ENCODE peak calls at places on chromosomes 4 and X, in six cellular contexts. E is mesenchymal stem cell, A is GM23248, C is fibroblast of lung, F is IMR-90, O is PC-3. W is an unnamed sample.

GRCh38 chr4:185265942-185266341 is 56.5 kb downstream of the SNX25 start:
- DNase-seq in E (peak; percentile 74), A (peak; percentile 36), C (peak; percentile 82), F (peak; percentile 82), O (peak; percentile 20), W (peak; percentile 15)

GRCh38 chr4:123744664-123745290 is 348.2 kb downstream of the SPRY1 start:
- DNase-seq in E (no peak), A (no peak), C (peak; percentile 53), F (peak; percentile 7), O (no peak), W (no peak)

GRCh38 chr4:177802149-177802548 is 359.9 kb upstream of the AGA start:
- DNase-seq in E (no peak), A (no peak), C (no peak), F (no peak), O (no peak), W (no peak)

GRCh38 chr4:109410776-109411175 is 22.8 kb upstream of the SEC24B start:
- DNase-seq in E (no peak), A (peak; percentile 40), C (peak; percentile 81), F (peak; percentile 53), O (peak; percentile 17), W (no peak)

GRCh38 chr4:4857809-4858508 is 1.5 kb upstream of the MSX1 start:
- DNase-seq in E (no peak), A (no peak), C (no peak), F (no peak), O (no peak), W (no peak)

GRCh38 chrX:100928660-100929613 is at the start of gene XKRX:
- DNase-seq in E (no peak), A (peak; percentile 53), C (peak; percentile 18), F (no peak), O (peak; percentile 40), W (peak; percentile 7)

GRCh38 chr4:4642201-4643025 is 100.6 kb upstream of the STX18 start:
- DNase-seq in E (no peak), A (no peak), C (no peak), F (no peak), O (no peak), W (no peak)

GRCh38 chr4:4640692-4641091 is 98.8 kb upstream of the STX18 start:
- DNase-seq in E (peak; percentile 24), A (no peak), C (no peak), F (no peak), O (no peak), W (peak; percentile 7)

GRCh38 chrX:34655496-34656258 is 1.4 kb downstream of the TMEM47 start:
- DNase-seq in E (peak; percentile 34), A (peak; percentile 39), C (peak; percentile 62), F (no peak), O (no peak), W (no peak)

GRCh38 chrX:50638123-50638522 is 167.5 kb upstream of the DGKK start:
- DNase-seq in E (no peak), A (no peak), C (peak; percentile 20), F (no peak), O (no peak), W (peak; percentile 37)

GRCh38 chr4:186948361-186949291 is 225.0 kb upstream of the FAT1 start:
- DNase-seq in E (peak; percentile 85), A (peak; percentile 29), C (peak; percentile 75), F (peak; percentile 83), O (peak; percentile 25), W (peak; percentile 81)

GRCh38 chrX:5998901-5999300 is 229.8 kb downstream of the NLGN4X start:
- DNase-seq in E (no peak), A (no peak), C (no peak), F (no peak), O (no peak), W (no peak)

GRCh38 chrX:97522307-97522706 is 638.6 kb downstream of the RPA4 start:
- DNase-seq in E (no peak), A (no peak), C (no peak), F (no peak), O (no peak), W (no peak)

GRCh38 chr4:80097395-80098177 is 24.6 kb upstream of the ANTXR2 start:
- DNase-seq in E (peak; percentile 57), A (peak; percentile 90), C (peak; percentile 94), F (peak; percentile 83), O (peak; percentile 88), W (no peak)

GRCh38 chr4:100841911-100842310 is 324.1 kb upstream of the EMCN start:
- DNase-seq in E (peak; percentile 63), A (peak; percentile 54), C (peak; percentile 52), F (no peak), O (no peak), W (no peak)

GRCh38 chr4:152735302-152735917 is 44.1 kb downstream of the TIGD4 start:
- DNase-seq in E (peak; percentile 19), A (peak; percentile 56), C (peak; percentile 14), F (peak; percentile 11), O (peak; percentile 61), W (peak; percentile 59)

GRCh38 chr4:1788254-1788973 is 4.7 kb upstream of the FGFR3 start:
- DNase-seq in E (no peak), A (peak; percentile 12), C (no peak), F (no peak), O (no peak), W (no peak)

GRCh38 chr4:147117400-147117799 is 171.7 kb upstream of the TTC29 start:
- DNase-seq in E (peak; percentile 17), A (no peak), C (peak; percentile 30), F (no peak), O (no peak), W (no peak)

GRCh38 chr4:5429747-5430146 is 278.6 kb downstream of the EVC2 start:
- DNase-seq in E (no peak), A (no peak), C (no peak), F (no peak), O (no peak), W (no peak)

GRCh38 chrX:129323115-129323514 is 200.2 kb downstream of the SMARCA1 start:
- DNase-seq in E (peak; percentile 6), A (peak; percentile 2), C (peak; percentile 52), F (peak; percentile 3), O (no peak), W (no peak)

GRCh38 chr4:128590773-128591172 is 218.7 kb upstream of the JADE1 start:
- DNase-seq in E (no peak), A (no peak), C (peak; percentile 59), F (peak; percentile 37), O (no peak), W (no peak)

GRCh38 chr4:8858188-8858924 is 13.3 kb downstream of the HMX1 start:
- DNase-seq in E (no peak), A (no peak), C (no peak), F (no peak), O (no peak), W (no peak)

GRCh38 chr4:25443851-25444250 is 66.8 kb downstream of the ANAPC4 start:
- DNase-seq in E (no peak), A (no peak), C (no peak), F (no peak), O (no peak), W (no peak)

GRCh38 chr4:175674219-175674618 is 137.8 kb downstream of the GPM6A start:
- DNase-seq in E (no peak), A (no peak), C (no peak), F (no peak), O (no peak), W (no peak)
- H3K4me3 ChIP-seq in E (no peak overlapping the region), A (no peak overlapping the region), C (no peak overlapping the region), F (no peak overlapping the region), O (no peak overlapping the region), W (no peak overlapping the region)

DNA sequence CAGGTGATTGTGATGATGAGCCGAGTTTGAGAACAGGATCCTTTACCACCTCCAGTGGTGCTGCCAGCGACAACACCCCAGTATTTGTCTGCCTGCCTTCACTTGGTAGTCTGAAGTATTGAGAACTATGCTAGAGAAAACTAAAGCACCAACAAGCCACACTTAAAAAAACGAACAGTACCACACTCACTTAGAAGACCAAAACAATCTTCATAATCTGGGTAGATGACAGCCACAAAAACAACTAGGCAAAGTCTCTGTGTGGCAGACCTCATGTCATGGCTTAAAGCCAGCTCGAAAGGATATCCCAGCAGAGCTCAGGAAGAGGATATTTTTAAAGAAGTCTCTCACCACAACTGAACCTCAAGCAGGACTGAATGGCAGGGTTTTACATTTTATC is 236.0 kb downstream of the GPC3 start:
- DNase-seq in E (no peak), A (no peak), C (no peak), F (no peak), O (no peak), W (no peak)
- H3K9ac ChIP-seq in E (no peak overlapping the region), A (no peak overlapping the region), C (no peak overlapping the region), F (no peak overlapping the region), O (no peak overlapping the region), W (no peak overlapping the region)

DNA sequence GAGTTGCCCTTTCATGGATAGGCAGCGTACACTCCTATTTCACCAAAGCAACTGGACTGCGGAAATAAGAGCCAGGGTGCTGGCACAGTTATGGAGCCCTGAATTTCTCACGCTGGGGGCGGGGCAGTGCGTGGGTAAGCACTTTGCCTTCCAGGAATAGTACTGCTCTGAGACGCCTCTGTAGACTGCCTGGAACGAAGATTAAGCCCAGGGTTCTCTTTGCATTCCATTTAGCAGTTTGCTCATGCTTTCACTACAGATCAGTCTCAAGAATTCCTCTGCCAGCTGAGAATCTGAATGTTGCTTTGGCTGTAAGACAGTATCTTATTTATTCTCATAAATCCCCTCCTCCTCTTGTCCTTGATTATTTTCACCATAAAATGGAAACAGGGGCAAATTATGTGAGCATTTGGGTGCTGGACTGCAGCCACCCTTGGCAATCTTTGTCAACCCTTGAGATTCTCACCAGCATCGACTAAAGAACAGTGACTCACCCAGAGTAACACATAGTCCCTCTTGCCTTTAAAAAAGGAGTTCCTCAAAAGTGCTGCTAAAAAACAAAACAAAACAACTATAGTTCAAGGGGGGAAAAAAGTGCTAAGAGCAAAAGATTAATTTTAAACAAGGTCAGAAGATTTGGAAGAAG is 88.9 kb upstream of the CITED1 start:
- DNase-seq in E (peak; percentile 14), A (peak; percentile 77), C (peak; percentile 82), F (peak; percentile 50), O (peak; percentile 18), W (peak; percentile 0)
- H3K4me2 ChIP-seq in E (no peak overlapping the region), A (peak overlapping the region; percentile 66), C (no peak overlapping the region), F (no peak overlapping the region), O (peak overlapping the region; percentile 12), W (no peak overlapping the region)

DNA sequence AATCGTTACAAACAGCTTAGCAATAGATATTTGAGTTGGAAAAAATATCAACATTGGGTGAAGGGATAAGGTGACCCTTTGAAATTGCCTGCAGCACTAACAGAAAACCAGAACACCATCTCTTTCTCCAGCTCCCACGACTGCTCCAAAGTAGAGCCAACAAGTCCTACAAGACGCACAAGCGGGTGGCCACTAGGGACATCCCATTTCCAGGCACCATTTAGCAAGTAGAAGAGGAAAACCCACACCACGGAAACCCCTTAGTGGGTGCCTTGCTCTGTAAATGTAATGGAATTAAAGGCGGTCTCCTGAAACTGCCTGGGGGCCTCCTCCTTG is 1.9 kb downstream of the ARHGAP6 start:
- DNase-seq in E (peak; percentile 32), A (no peak), C (no peak), F (no peak), O (no peak), W (no peak)
- H3K4me3 ChIP-seq in E (peak overlapping the region; percentile 81), A (peak overlapping the region; percentile 65), C (peak overlapping the region; percentile 56), F (peak overlapping the region; percentile 44), O (no peak overlapping the region), W (no peak overlapping the region)

GRCh38 chr4:663438-664428 is 10.3 kb downstream of the ATP5ME start:
- DNase-seq in E (no peak), A (no peak), C (no peak), F (no peak), O (no peak), W (no peak)
- H3K9ac ChIP-seq in E (no peak overlapping the region), A (no peak overlapping the region), C (no peak overlapping the region), F (no peak overlapping the region), O (no peak overlapping the region), W (peak overlapping the region; percentile 50)

W was measured in trophoblast cell.